ENCODE peak calls at places on chromosomes 13 and 19, in eight cellular contexts. C, M, H, I, A, E, G and O are unnamed samples.

GRCh38 chr19:21891086-21891485 is 55.1 kb upstream of the ZNF43 start:
- DNase-seq in C (no peak), A (no peak), M (no peak), I (no peak), H (no peak), G (no peak), E (no peak), O (no peak)

GRCh38 chr19:35901854-35902661 is at the start of gene HCST:
- DNase-seq in A (no peak), G (no peak), I (peak; percentile 11), M (no peak), C (peak; percentile 92), E (peak; percentile 69), H (no peak), O (peak; percentile 73)

GRCh38 chr13:20940083-20940482 is 37.5 kb upstream of the XPO4 start:
- DNase-seq in C (no peak), A (no peak), I (peak; percentile 49), G (no peak), E (no peak), M (no peak), H (no peak), O (peak; percentile 58)

GRCh38 chr19:9793051-9793591 is 24.6 kb upstream of the ZNF846 start:
- DNase-seq in E (peak; percentile 82), M (peak; percentile 13), A (no peak), C (peak; percentile 34), G (peak; percentile 58), I (peak; percentile 52), H (no peak), O (peak; percentile 56)

GRCh38 chr19:6475321-6476108 is 6.1 kb downstream of the DENND1C start:
- DNase-seq in E (no peak), H (no peak), C (no peak), A (no peak), M (no peak), I (no peak), G (no peak), O (no peak)

GRCh38 chr13:39538826-39539555 is 64.0 kb downstream of the LHFPL6 start:
- DNase-seq in I (peak; percentile 70), M (no peak), A (no peak), G (no peak), C (no peak), E (no peak), H (no peak), O (no peak)

GRCh38 chr13:49098198-49098597 is 121.9 kb upstream of the MLNR start:
- DNase-seq in E (no peak), G (peak; percentile 96), M (no peak), I (peak; percentile 95), C (no peak), H (no peak), A (no peak), O (peak; percentile 39)

GRCh38 chr19:1261512-1261862 is 7.6 kb upstream of the CIRBP start:
- DNase-seq in H (no peak), C (no peak), G (no peak), A (no peak), E (no peak), I (no peak), M (peak; percentile 56), O (no peak)

GRCh38 chr13:93963266-93964131 is 516.0 kb downstream of the DCT start:
- DNase-seq in M (no peak), I (peak; percentile 77), G (no peak), A (no peak), E (no peak), C (no peak), H (no peak), O (peak; percentile 41)